ENCODE peak calls at places on chromosomes 12 and 14, in six cellular contexts. K, T, N, S, Z and J are unnamed samples. For H3K4me1 and H3K27me3, the result is how much of the 10 kb centered on the place peaks cover.

GRCh38 chr12:88202500-88202899 is 60.4 kb downstream of the TMTC3 start:
- DNase-seq in S (no peak), K (no peak), Z (no peak), T (no peak), N (no peak), J (no peak)

GRCh38 chr12:90816353-90817089 is 138.5 kb downstream of the CCER1 start:
- DNase-seq in T (no peak), Z (no peak), K (peak), N (no peak), S (no peak), J (no peak)

GRCh38 chr12:121590476-121591143 is 9.8 kb upstream of the KDM2B start:
- DNase-seq in Z (no peak), T (no peak), N (no peak), S (no peak), K (no peak), J (no peak)

GRCh38 chr12:6700646-6701051 is at the start of gene PIANP:
- DNase-seq in T (peak), N (peak), K (no peak), Z (no peak), S (peak), J (peak)

GRCh38 chr12:116361404-116362223 is 84.1 kb upstream of the MED13L start:
- DNase-seq in K (no peak), T (no peak), S (no peak), N (no peak), Z (no peak), J (no peak)

GRCh38 chr14:45785240-45785639 is 532.2 kb upstream of the MIS18BP1 start:
- DNase-seq in Z (peak), T (no peak), K (no peak), N (no peak), S (peak), J (no peak)

GRCh38 chr12:38875571-38876228 is 29.7 kb downstream of the CPNE8 start:
- DNase-seq in Z (no peak), T (no peak), N (no peak), K (peak), S (no peak), J (no peak)

GRCh38 chr12:57767317-57767716 is 439 bp upstream of the CYP27B1 start:
- DNase-seq in N (no peak), S (no peak), K (no peak), Z (no peak), T (no peak), J (no peak)

GRCh38 chr12:39587247-39587646 is 32.4 kb downstream of the ABCD2 start:
- DNase-seq in Z (no peak), T (no peak), S (no peak), K (no peak), N (no peak), J (no peak)

GRCh38 chr12:6919588-6919987 is 5.2 kb downstream of the ENO2 start:
- DNase-seq in Z (peak), T (no peak), K (no peak), S (no peak), N (no peak), J (peak)

GRCh38 chr14:72741836-72742681 is 151.8 kb downstream of the DPF3 start:
- DNase-seq in T (no peak), K (peak), S (peak), Z (no peak), N (no peak), J (no peak)

GRCh38 chr14:67187826-67188225 is 1.4 kb upstream of the GARIN2 start:
- DNase-seq in N (no peak), T (no peak), K (no peak), S (peak), Z (peak), J (no peak)

GRCh38 chr14:96126339-96126770 is 78.3 kb upstream of the BDKRB2 start:
- DNase-seq in Z (no peak), N (peak), S (no peak), T (no peak), K (peak), J (no peak)

GRCh38 chr12:11810160-11810559 is 160.7 kb downstream of the ETV6 start:
- DNase-seq in K (no peak), T (no peak), N (no peak), S (no peak), Z (no peak), J (no peak)
- H3K4me1 ChIP-seq in K (under half), T (under half), N (under half), S (under half), Z (under half), J (under half)

GRCh38 chr14:94129758-94130414 is 482 bp upstream of the IFI27L2 start:
- DNase-seq in N (peak), T (peak), K (peak), Z (no peak), S (no peak), J (no peak)

GRCh38 chr14:94128216-94128839 is 1.1 kb downstream of the IFI27L2 start:
- DNase-seq in S (peak), K (no peak), Z (no peak), T (no peak), N (peak), J (no peak)

GRCh38 chr14:94135476-94135875 is 6.1 kb upstream of the IFI27L2 start:
- DNase-seq in S (no peak), N (peak), K (no peak), T (no peak), Z (no peak), J (no peak)

GRCh38 chr14:94129111-94129757 is at the start of gene IFI27L2:
- DNase-seq in N (peak), T (peak), S (peak), K (peak), Z (no peak), J (peak)

GRCh38 chr14:94132285-94132887 is 3.0 kb upstream of the IFI27L2 start:
- DNase-seq in N (peak), T (no peak), Z (no peak), S (peak), K (peak), J (no peak)
- TF ChIP-seq CTCF in N (peak), T (peak), Z (peak), S (peak), K (peak), J (peak)

GRCh38 chr12:4960030-4960429 is 50.3 kb downstream of the KCNA1 start:
- DNase-seq in N (no peak), K (no peak), Z (no peak), T (peak), S (no peak), J (no peak)

GRCh38 chr12:4960547-4960946 is 50.8 kb downstream of the KCNA1 start:
- DNase-seq in Z (no peak), K (no peak), S (no peak), N (no peak), T (no peak), J (no peak)

GRCh38 chr12:4961311-4961710 is 51.6 kb downstream of the KCNA1 start:
- DNase-seq in T (no peak), Z (no peak), K (no peak), N (no peak), S (no peak), J (no peak)

GRCh38 chr12:4959381-4959780 is 49.7 kb downstream of the KCNA1 start:
- DNase-seq in N (no peak), T (no peak), S (no peak), K (no peak), Z (no peak), J (no peak)

DNA sequence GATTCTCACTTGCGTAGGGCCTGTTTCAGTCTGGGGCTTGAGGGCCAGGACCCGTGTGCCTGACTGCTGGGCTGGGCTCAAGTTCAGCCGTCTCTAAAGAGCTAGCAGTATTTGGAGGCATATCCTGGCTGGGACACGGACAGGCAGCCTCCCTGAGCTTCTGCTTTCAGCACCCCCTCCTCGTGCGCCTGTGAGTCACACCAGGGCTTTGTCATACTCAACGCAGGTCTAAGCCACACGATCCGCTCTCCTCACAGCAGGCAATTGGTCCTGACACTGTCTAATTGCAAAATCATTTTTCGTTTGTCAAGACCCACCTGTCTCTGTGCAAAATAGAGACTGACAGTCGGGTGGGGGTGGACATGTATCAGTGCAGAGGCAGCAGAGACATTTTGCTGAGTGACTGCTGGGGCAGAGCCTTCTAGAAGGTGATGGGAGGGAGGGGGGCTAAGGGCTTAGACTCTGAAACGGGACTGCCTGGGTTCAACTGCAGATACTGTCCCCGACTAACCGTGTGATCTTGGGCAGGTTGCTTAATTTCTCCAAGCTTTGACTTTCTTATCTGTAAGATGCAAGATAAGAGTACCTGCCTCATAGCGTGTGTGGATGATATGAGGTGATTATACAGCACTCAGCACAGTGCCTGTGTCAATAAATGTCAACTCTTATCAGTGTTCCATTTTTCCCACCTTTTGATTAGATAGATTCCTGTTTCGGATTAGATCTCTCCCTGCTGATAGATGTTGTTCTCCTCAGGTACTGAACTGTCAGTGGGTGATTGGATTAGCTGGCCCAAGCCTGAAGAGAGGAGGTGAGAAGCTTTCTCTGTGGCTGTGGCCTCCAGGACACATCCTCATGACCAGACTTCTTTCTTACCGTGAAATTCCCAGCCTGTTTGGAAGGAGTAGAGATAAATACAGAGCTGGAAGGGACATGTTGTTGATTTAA is 53.1 kb downstream of the KCNA1 start:
- DNase-seq in T (no peak), K (no peak), S (no peak), Z (no peak), N (no peak), J (no peak)
- H3K27me3 ChIP-seq in T (under half), K (under half), S (under half), Z (under half), N (under half), J (half or more)

GRCh38 chr12:46908936-46909635 is 83.3 kb upstream of the SLC38A4 start:
- DNase-seq in N (no peak), S (no peak), Z (peak), K (no peak), T (no peak), J (no peak)
- H3K4me1 ChIP-seq in N (under half), S (under half), Z (under half), K (under half), T (under half), J (under half)

GRCh38 chr14:102457491-102457890 is 52.1 kb downstream of the ANKRD9 start:
- DNase-seq in Z (no peak), S (no peak), T (no peak), N (no peak), K (no peak), J (no peak)

GRCh38 chr14:102452302-102452701 is 57.3 kb downstream of the ANKRD9 start:
- DNase-seq in K (no peak), S (no peak), Z (no peak), T (no peak), N (no peak), J (no peak)

GRCh38 chr14:102450206-102451063 is 59.1 kb downstream of the ANKRD9 start:
- DNase-seq in K (no peak), N (no peak), Z (no peak), T (no peak), S (no peak), J (no peak)

GRCh38 chr14:102451064-102451352 is 58.6 kb downstream of the ANKRD9 start:
- DNase-seq in N (no peak), Z (no peak), K (no peak), T (peak), S (no peak), J (no peak)

DNA sequence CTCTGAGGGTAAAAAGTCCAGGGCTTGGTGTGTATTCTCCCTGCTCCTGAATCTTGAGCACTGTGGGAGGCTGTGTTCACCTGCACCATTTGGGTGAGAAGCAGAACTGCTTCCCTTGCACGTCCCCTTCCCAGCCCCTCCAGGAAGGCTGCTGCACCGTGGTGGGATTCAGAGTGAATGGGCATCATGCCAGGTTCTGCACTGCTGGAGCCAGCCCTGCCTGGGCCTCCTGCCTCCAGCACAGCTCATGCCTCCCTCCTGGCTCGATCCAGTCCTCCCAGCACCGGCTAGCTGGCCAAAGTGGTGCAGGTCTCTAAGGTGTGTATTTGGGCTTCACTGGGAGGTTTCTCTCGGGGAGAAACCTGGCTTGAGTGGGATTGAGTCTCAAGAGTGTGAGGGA is 54.9 kb downstream of the ANKRD9 start:
- DNase-seq in S (no peak), K (no peak), Z (no peak), T (no peak), N (no peak), J (no peak)
- TF ChIP-seq CTCF in S (no peak), K (no peak), Z (no peak), T (no peak), N (no peak), J (no peak)

DNA sequence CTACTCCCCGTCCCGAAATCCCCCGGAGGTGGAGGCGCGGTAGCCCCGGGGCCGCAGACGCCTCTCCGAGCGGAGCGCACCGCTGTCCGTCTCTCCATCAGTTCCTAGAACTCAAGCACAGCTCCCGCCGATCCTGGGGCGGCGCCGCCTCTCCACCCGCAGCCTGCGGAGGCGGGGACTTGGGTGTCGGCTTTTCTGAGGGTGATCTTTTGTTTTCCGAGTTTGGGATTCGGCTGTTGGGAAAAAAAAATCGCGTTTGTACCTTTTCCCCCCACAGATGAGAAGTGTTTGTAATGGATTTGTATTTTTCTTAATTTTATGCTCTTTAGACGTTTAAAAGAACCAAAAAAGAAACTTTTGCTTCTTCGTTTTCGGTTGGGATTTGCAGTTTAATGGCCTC is 26.6 kb downstream of the LRCOL1 start:
- DNase-seq in N (no peak), S (no peak), K (no peak), Z (no peak), T (no peak), J (no peak)
- H3K27me3 ChIP-seq in N (under half), S (under half), K (under half), Z (under half), T (under half), J (under half)

GRCh38 chr12:113239811-113240331 is 18.6 kb downstream of the TPCN1 start:
- DNase-seq in S (no peak), K (no peak), T (peak), Z (no peak), N (peak), J (no peak)

GRCh38 chr12:113242018-113242418 is 20.8 kb downstream of the TPCN1 start:
- DNase-seq in Z (no peak), N (peak), S (peak), T (no peak), K (no peak), J (peak)

GRCh38 chr12:113242560-113242959 is 21.3 kb downstream of the TPCN1 start:
- DNase-seq in K (no peak), T (no peak), S (no peak), N (no peak), Z (no peak), J (no peak)

GRCh38 chr12:113240395-113240794 is 19.1 kb downstream of the TPCN1 start:
- DNase-seq in T (no peak), Z (no peak), S (no peak), K (no peak), N (no peak), J (no peak)

DNA sequence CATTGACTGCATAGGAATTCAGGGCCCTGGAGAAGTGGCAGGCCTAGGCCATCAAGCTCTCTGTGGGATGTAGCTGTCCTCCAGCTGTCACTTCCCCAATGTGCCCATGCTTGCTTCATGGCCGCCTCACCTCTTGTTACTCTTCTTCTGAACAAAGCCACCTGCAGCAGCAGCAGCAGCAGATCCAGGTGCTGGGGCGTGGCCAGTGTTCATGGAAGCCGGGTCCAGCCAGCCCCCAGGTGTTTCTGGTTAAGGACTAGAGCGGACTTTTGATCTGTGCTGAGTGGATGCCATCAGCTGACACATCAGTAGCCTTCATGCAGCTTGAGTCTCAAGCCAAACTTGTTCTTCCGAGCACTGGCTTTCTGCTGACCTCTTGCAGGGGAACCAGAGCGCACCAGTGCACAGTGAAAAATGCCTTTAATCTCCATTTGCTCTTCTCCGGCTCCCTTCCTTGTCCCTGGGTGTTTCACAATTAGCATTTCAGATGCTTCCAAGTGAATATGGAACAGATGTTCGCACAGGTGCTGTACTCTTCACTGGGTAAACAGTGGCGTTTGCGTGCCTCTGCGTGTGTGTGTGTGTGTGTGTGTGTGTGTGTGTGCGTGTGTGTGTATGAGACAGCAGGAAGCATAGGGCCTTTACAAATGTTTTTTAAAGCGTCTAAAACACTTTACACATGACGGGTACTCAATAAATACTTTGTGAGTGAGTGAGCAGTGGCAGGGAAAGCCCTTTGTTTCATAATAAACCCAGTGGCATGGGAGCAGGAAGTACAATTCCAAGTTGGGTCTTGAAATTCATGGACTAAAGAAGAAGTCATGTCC is 20.1 kb downstream of the TPCN1 start:
- DNase-seq in N (peak), S (peak), K (peak), Z (peak), T (no peak), J (no peak)
- H3K4me1 ChIP-seq in N (half or more), S (half or more), K (under half), Z (half or more), T (half or more), J (half or more)